ENCODE peak calls at places on chromosomes 11 and 22, in nine cellular contexts. One of them, this sample, is unnamed.

GRCh38 chr22:46143491-46144147 is 6.7 kb upstream of the PPARA start:
- DNase-seq in cardiac fibroblast: no peak
- DNase-seq in ovary: no peak
- DNase-seq in Peyer's patch: no peak
- DNase-seq in hepatocyte: no peak
- DNase-seq in fibroblast of lung: no peak
- DNase-seq in astrocyte of the cerebellum: no peak
- DNase-seq in left ventricle myocardium inferior: no peak
- DNase-seq in adrenal gland: peak; percentile 13
- DNase-seq in this sample: no peak

GRCh38 chr11:119875841-119876600 is 147.0 kb upstream of the NECTIN1 start:
- DNase-seq in hepatocyte: no peak
- DNase-seq in astrocyte of the cerebellum: no peak
- DNase-seq in fibroblast of lung: no peak
- DNase-seq in left ventricle myocardium inferior: no peak
- DNase-seq in Peyer's patch: no peak
- DNase-seq in cardiac fibroblast: no peak
- DNase-seq in ovary: no peak
- DNase-seq in adrenal gland: no peak
- DNase-seq in this sample: no peak

GRCh38 chr22:48902983-48903650 is 924.6 kb downstream of the BRD1 start:
- DNase-seq in Peyer's patch: no peak
- DNase-seq in fibroblast of lung: no peak
- DNase-seq in adrenal gland: no peak
- DNase-seq in astrocyte of the cerebellum: no peak
- DNase-seq in ovary: no peak
- DNase-seq in hepatocyte: no peak
- DNase-seq in left ventricle myocardium inferior: no peak
- DNase-seq in cardiac fibroblast: no peak
- DNase-seq in this sample: no peak

GRCh38 chr11:91796999-91797398 is 427.6 kb upstream of the FAT3 start:
- DNase-seq in hepatocyte: no peak
- DNase-seq in ovary: no peak
- DNase-seq in adrenal gland: no peak
- DNase-seq in left ventricle myocardium inferior: no peak
- DNase-seq in cardiac fibroblast: no peak
- DNase-seq in fibroblast of lung: peak; percentile 11
- DNase-seq in astrocyte of the cerebellum: no peak
- DNase-seq in Peyer's patch: no peak
- DNase-seq in this sample: no peak

GRCh38 chr11:124143034-124143433 is 27.8 kb downstream of the VWA5A start:
- DNase-seq in fibroblast of lung: no peak
- DNase-seq in ovary: no peak
- DNase-seq in left ventricle myocardium inferior: no peak
- DNase-seq in astrocyte of the cerebellum: no peak
- DNase-seq in cardiac fibroblast: no peak
- DNase-seq in adrenal gland: no peak
- DNase-seq in Peyer's patch: no peak
- DNase-seq in hepatocyte: no peak
- DNase-seq in this sample: no peak

GRCh38 chr11:8361664-8362210 is 98.1 kb upstream of the LMO1 start:
- DNase-seq in Peyer's patch: no peak
- DNase-seq in cardiac fibroblast: no peak
- DNase-seq in astrocyte of the cerebellum: no peak
- DNase-seq in left ventricle myocardium inferior: no peak
- DNase-seq in ovary: no peak
- DNase-seq in fibroblast of lung: no peak
- DNase-seq in adrenal gland: no peak
- DNase-seq in hepatocyte: no peak
- DNase-seq in this sample: no peak

GRCh38 chr22:30969532-30970355 is 679 bp downstream of the TUG1 start:
- DNase-seq in hepatocyte: peak; percentile 65
- DNase-seq in fibroblast of lung: peak; percentile 54
- DNase-seq in adrenal gland: no peak
- DNase-seq in ovary: no peak
- DNase-seq in cardiac fibroblast: peak; percentile 56
- DNase-seq in Peyer's patch: peak; percentile 64
- DNase-seq in left ventricle myocardium inferior: peak; percentile 38
- DNase-seq in astrocyte of the cerebellum: peak; percentile 3
- DNase-seq in this sample: peak; percentile 45

GRCh38 chr22:38336699-38337098 is 19.5 kb upstream of the CSNK1E start:
- DNase-seq in left ventricle myocardium inferior: no peak
- DNase-seq in fibroblast of lung: no peak
- DNase-seq in Peyer's patch: no peak
- DNase-seq in ovary: no peak
- DNase-seq in astrocyte of the cerebellum: no peak
- DNase-seq in cardiac fibroblast: no peak
- DNase-seq in hepatocyte: no peak
- DNase-seq in adrenal gland: no peak
- DNase-seq in this sample: no peak

GRCh38 chr11:47433991-47434786 is 8.0 kb upstream of the PSMC3 start:
- DNase-seq in cardiac fibroblast: peak; percentile 57
- DNase-seq in left ventricle myocardium inferior: no peak
- DNase-seq in fibroblast of lung: peak; percentile 54
- DNase-seq in hepatocyte: no peak
- DNase-seq in adrenal gland: peak; percentile 88
- DNase-seq in ovary: peak; percentile 70
- DNase-seq in Peyer's patch: no peak
- DNase-seq in astrocyte of the cerebellum: peak; percentile 68
- DNase-seq in this sample: peak; percentile 94

GRCh38 chr11:75184757-75185156 is 33.9 kb downstream of the SLCO2B1 start:
- DNase-seq in adrenal gland: no peak
- DNase-seq in Peyer's patch: no peak
- DNase-seq in astrocyte of the cerebellum: no peak
- DNase-seq in fibroblast of lung: no peak
- DNase-seq in ovary: no peak
- DNase-seq in left ventricle myocardium inferior: no peak
- DNase-seq in hepatocyte: no peak
- DNase-seq in cardiac fibroblast: no peak
- DNase-seq in this sample: no peak

GRCh38 chr11:121595717-121596156 is 143.0 kb upstream of the SORL1-AS1 start:
- DNase-seq in Peyer's patch: no peak
- DNase-seq in ovary: no peak
- DNase-seq in left ventricle myocardium inferior: no peak
- DNase-seq in astrocyte of the cerebellum: peak; percentile 96
- DNase-seq in adrenal gland: no peak
- DNase-seq in hepatocyte: peak; percentile 51
- DNase-seq in cardiac fibroblast: peak; percentile 99
- DNase-seq in fibroblast of lung: peak; percentile 100
- DNase-seq in this sample: peak; percentile 100

GRCh38 chr11:69511358-69512015 is 30.0 kb downstream of the LINC01488 start:
- DNase-seq in adrenal gland: no peak
- DNase-seq in astrocyte of the cerebellum: peak; percentile 44
- DNase-seq in hepatocyte: no peak
- DNase-seq in ovary: no peak
- DNase-seq in left ventricle myocardium inferior: no peak
- DNase-seq in cardiac fibroblast: peak; percentile 92
- DNase-seq in fibroblast of lung: peak; percentile 13
- DNase-seq in Peyer's patch: no peak
- DNase-seq in this sample: peak; percentile 90

GRCh38 chr22:21972293-21972779 is 10.3 kb downstream of the TOP3B start:
- DNase-seq in adrenal gland: no peak
- DNase-seq in hepatocyte: peak; percentile 43
- DNase-seq in ovary: no peak
- DNase-seq in left ventricle myocardium inferior: no peak
- DNase-seq in fibroblast of lung: peak; percentile 24
- DNase-seq in astrocyte of the cerebellum: no peak
- DNase-seq in cardiac fibroblast: peak; percentile 46
- DNase-seq in Peyer's patch: peak; percentile 65
- DNase-seq in this sample: peak; percentile 23

GRCh38 chr11:128194226-128194625 is 393.1 kb downstream of the ETS1 start:
- DNase-seq in hepatocyte: no peak
- DNase-seq in cardiac fibroblast: peak; percentile 42
- DNase-seq in astrocyte of the cerebellum: no peak
- DNase-seq in adrenal gland: no peak
- DNase-seq in left ventricle myocardium inferior: no peak
- DNase-seq in Peyer's patch: no peak
- DNase-seq in fibroblast of lung: peak; percentile 73
- DNase-seq in ovary: no peak
- DNase-seq in this sample: peak; percentile 60

GRCh38 chr11:123166095-123166559 is 28.9 kb downstream of the CLMP start:
- DNase-seq in adrenal gland: peak; percentile 28
- DNase-seq in Peyer's patch: peak; percentile 53
- DNase-seq in astrocyte of the cerebellum: no peak
- DNase-seq in cardiac fibroblast: peak; percentile 61
- DNase-seq in left ventricle myocardium inferior: peak; percentile 36
- DNase-seq in ovary: peak; percentile 85
- DNase-seq in fibroblast of lung: peak; percentile 92
- DNase-seq in hepatocyte: peak; percentile 77
- DNase-seq in this sample: peak; percentile 63

GRCh38 chr11:90189011-90189410 is 33.8 kb downstream of the CHORDC1 start:
- DNase-seq in astrocyte of the cerebellum: no peak
- DNase-seq in adrenal gland: no peak
- DNase-seq in fibroblast of lung: no peak
- DNase-seq in ovary: no peak
- DNase-seq in left ventricle myocardium inferior: no peak
- DNase-seq in cardiac fibroblast: no peak
- DNase-seq in Peyer's patch: no peak
- DNase-seq in hepatocyte: no peak
- DNase-seq in this sample: no peak

GRCh38 chr11:48006301-48006992 is 26.1 kb downstream of the PTPRJ start:
- DNase-seq in cardiac fibroblast: peak; percentile 86
- DNase-seq in adrenal gland: no peak
- DNase-seq in hepatocyte: no peak
- DNase-seq in ovary: no peak
- DNase-seq in left ventricle myocardium inferior: no peak
- DNase-seq in fibroblast of lung: peak; percentile 64
- DNase-seq in Peyer's patch: no peak
- DNase-seq in astrocyte of the cerebellum: no peak
- DNase-seq in this sample: peak; percentile 58

GRCh38 chr11:82406611-82407010 is 327.1 kb downstream of the FAM181B start:
- DNase-seq in adrenal gland: no peak
- DNase-seq in ovary: no peak
- DNase-seq in astrocyte of the cerebellum: no peak
- DNase-seq in Peyer's patch: no peak
- DNase-seq in hepatocyte: no peak
- DNase-seq in cardiac fibroblast: no peak
- DNase-seq in left ventricle myocardium inferior: no peak
- DNase-seq in fibroblast of lung: no peak
- DNase-seq in this sample: no peak

DNA sequence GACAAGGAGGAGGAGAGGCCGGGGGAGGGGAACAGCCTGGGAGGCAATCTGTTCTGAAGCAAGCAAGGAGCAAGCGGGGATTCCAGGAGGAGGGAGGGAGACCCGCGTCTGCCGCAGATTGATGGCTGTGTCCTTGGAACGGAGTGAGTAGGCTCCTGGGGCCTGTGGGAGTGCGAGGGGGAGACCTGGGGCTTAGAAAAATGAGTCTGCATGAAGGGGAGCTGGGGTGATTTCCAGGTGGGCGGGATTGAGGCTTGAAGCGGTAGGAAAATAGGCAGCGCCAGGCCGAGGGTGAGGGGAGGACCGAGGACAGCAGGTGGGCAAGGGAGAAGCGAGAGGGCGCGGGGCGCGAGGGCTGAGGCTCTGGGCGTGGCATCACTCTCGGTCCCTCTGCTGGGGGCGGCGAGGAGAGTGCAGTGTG is 1.6 kb upstream of the LRRC55 start:
- DNase-seq in ovary: no peak
- DNase-seq in Peyer's patch: no peak
- DNase-seq in cardiac fibroblast: no peak
- DNase-seq in hepatocyte: no peak
- DNase-seq in left ventricle myocardium inferior: no peak
- DNase-seq in adrenal gland: peak; percentile 15
- DNase-seq in fibroblast of lung: no peak
- DNase-seq in astrocyte of the cerebellum: no peak
- DNase-seq in this sample: no peak
- TF ChIP-seq CTCF in ovary: no peak
- TF ChIP-seq CTCF in Peyer's patch: no peak
- TF ChIP-seq CTCF in cardiac fibroblast: no peak
- TF ChIP-seq CTCF in hepatocyte: no peak
- TF ChIP-seq CTCF in left ventricle myocardium inferior: no peak
- TF ChIP-seq CTCF in adrenal gland: no peak
- TF ChIP-seq CTCF in fibroblast of lung: no peak
- TF ChIP-seq CTCF in astrocyte of the cerebellum: no peak
- TF ChIP-seq CTCF in this sample: no peak

DNA sequence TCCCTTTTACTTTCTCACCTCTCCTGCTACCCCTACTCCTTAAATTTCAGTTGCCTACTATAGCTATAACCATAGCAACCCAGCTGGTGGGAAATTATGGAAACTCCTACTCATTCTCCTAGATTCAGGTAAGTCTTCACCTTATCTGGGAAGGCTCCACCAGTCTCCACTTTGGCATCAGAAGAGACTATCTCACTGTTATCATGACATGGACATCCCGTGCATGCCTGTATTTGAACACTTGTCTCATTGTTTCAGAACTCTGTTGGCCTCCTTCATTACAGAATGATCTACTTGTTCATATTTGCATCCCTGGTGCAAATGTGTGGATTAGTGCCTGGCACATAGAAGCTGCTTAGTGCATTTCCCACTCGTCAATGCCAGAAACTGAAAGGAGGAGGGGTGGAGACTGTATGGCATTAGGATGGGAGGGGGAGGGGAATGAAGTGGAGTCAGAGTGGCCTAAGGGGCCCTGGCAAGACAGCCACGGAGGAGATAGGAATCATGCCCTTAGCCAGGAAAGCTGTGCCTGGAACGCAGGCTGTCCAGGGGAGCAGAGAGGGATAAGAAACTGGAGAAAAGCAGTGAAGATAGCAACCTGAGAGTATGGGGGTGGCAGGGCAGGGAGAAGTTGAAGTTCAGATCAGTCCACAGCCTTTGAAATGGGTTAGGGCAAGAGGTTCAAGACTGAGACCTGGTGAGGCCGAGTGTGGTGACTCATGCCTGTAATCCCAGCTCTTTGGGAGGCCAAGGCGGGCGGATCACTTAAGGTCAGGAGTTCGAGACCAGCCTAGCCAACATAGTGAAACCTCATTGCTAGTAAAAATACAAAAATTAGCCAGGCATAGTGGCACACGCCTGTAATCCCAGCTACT is 53.8 kb upstream of the CAPRIN1 start:
- DNase-seq in ovary: no peak
- DNase-seq in left ventricle myocardium inferior: no peak
- DNase-seq in astrocyte of the cerebellum: no peak
- DNase-seq in fibroblast of lung: peak; percentile 2
- DNase-seq in hepatocyte: no peak
- DNase-seq in Peyer's patch: no peak
- DNase-seq in adrenal gland: no peak
- DNase-seq in cardiac fibroblast: no peak
- DNase-seq in this sample: no peak
- H3K4me3 ChIP-seq in ovary: no peak overlapping the region
- H3K4me3 ChIP-seq in left ventricle myocardium inferior: no peak overlapping the region
- H3K4me3 ChIP-seq in astrocyte of the cerebellum: no peak overlapping the region
- H3K4me3 ChIP-seq in fibroblast of lung: no peak overlapping the region
- H3K4me3 ChIP-seq in hepatocyte: no peak overlapping the region
- H3K4me3 ChIP-seq in Peyer's patch: no peak overlapping the region
- H3K4me3 ChIP-seq in adrenal gland: no peak overlapping the region
- H3K4me3 ChIP-seq in cardiac fibroblast: no peak overlapping the region
- H3K4me3 ChIP-seq in this sample: no peak overlapping the region

GRCh38 chr11:83881428-83881827 is 595.3 kb upstream of the CCDC90B start:
- DNase-seq in fibroblast of lung: no peak
- DNase-seq in adrenal gland: no peak
- DNase-seq in hepatocyte: no peak
- DNase-seq in cardiac fibroblast: no peak
- DNase-seq in left ventricle myocardium inferior: no peak
- DNase-seq in astrocyte of the cerebellum: no peak
- DNase-seq in ovary: no peak
- DNase-seq in Peyer's patch: no peak
- DNase-seq in this sample: no peak
- TF ChIP-seq CTCF in fibroblast of lung: no peak
- TF ChIP-seq CTCF in adrenal gland: no peak
- TF ChIP-seq CTCF in hepatocyte: no peak
- TF ChIP-seq CTCF in cardiac fibroblast: no peak
- TF ChIP-seq CTCF in left ventricle myocardium inferior: no peak
- TF ChIP-seq CTCF in astrocyte of the cerebellum: no peak
- TF ChIP-seq CTCF in ovary: no peak
- TF ChIP-seq CTCF in Peyer's patch: no peak
- TF ChIP-seq CTCF in this sample: no peak

GRCh38 chr22:36362819-36363377 is 24.9 kb downstream of the MYH9 start:
- DNase-seq in adrenal gland: no peak
- DNase-seq in left ventricle myocardium inferior: no peak
- DNase-seq in astrocyte of the cerebellum: no peak
- DNase-seq in Peyer's patch: no peak
- DNase-seq in fibroblast of lung: no peak
- DNase-seq in ovary: no peak
- DNase-seq in cardiac fibroblast: peak; percentile 71
- DNase-seq in hepatocyte: no peak
- DNase-seq in this sample: no peak
- H3K4me3 ChIP-seq in adrenal gland: no peak overlapping the region
- H3K4me3 ChIP-seq in left ventricle myocardium inferior: peak overlapping the region; percentile 29
- H3K4me3 ChIP-seq in astrocyte of the cerebellum: no peak overlapping the region
- H3K4me3 ChIP-seq in Peyer's patch: no peak overlapping the region
- H3K4me3 ChIP-seq in fibroblast of lung: no peak overlapping the region
- H3K4me3 ChIP-seq in ovary: no peak overlapping the region
- H3K4me3 ChIP-seq in cardiac fibroblast: no peak overlapping the region
- H3K4me3 ChIP-seq in hepatocyte: no peak overlapping the region
- H3K4me3 ChIP-seq in this sample: no peak overlapping the region

This sample was measured in AG10803.